ENCODE peak calls at places on chromosomes 3 and 15, in nine cellular contexts. U is K562, X is esophagus squamous epithelium, L is AG10803, K is IMR-90, Q is RWPE1, M is left ventricle myocardium inferior, T is kidney epithelial cell, Y is prostate gland. H is an unnamed sample.

GRCh38 chr3:197422506-197422905 is 124.1 kb upstream of the DLG1 start:
- DNase-seq in U (no peak), X (no peak), L (no peak), K (no peak), Q (no peak), M (no peak), T (no peak), Y (no peak), H (no peak)

GRCh38 chr3:58242340-58242739 is 4.7 kb downstream of the ABHD6 start:
- DNase-seq in U (no peak), X (no peak), L (no peak), K (no peak), Q (no peak), M (no peak), T (no peak), Y (no peak), H (no peak)

GRCh38 chr3:187739561-187740445 is 5.5 kb downstream of the BCL6 start:
- DNase-seq in U (peak; percentile 75), X (peak; percentile 34), L (peak; percentile 90), K (peak; percentile 89), Q (peak; percentile 73), M (peak; percentile 80), T (no peak), Y (peak; percentile 89), H (peak; percentile 81)

GRCh38 chr3:143217283-143217682 is 97.7 kb downstream of the CHST2 start:
- DNase-seq in U (no peak), X (no peak), L (no peak), K (no peak), Q (no peak), M (no peak), T (no peak), Y (no peak), H (no peak)

GRCh38 chr15:59997070-59997701 is 6.9 kb upstream of the FOXB1 start:
- DNase-seq in U (peak; percentile 47), X (no peak), L (no peak), K (no peak), Q (no peak), M (no peak), T (no peak), Y (no peak), H (peak; percentile 17)

GRCh38 chr3:114235431-114235830 is 1.9 kb downstream of the ZNF80 start:
- DNase-seq in U (no peak), X (no peak), L (no peak), K (no peak), Q (no peak), M (no peak), T (no peak), Y (no peak), H (no peak)

GRCh38 chr3:120203016-120203415 is 82.0 kb downstream of the GPR156 start:
- DNase-seq in U (no peak), X (no peak), L (peak; percentile 94), K (peak; percentile 78), Q (peak; percentile 31), M (no peak), T (peak; percentile 25), Y (peak; percentile 40), H (no peak)

GRCh38 chr3:160797306-160797705 is 41.3 kb downstream of the PPM1L start:
- DNase-seq in U (no peak), X (no peak), L (no peak), K (no peak), Q (no peak), M (no peak), T (no peak), Y (no peak), H (no peak)

GRCh38 chr3:108406661-108407206 is 103.7 kb downstream of the MYH15 start:
- DNase-seq in U (peak; percentile 39), X (no peak), L (peak; percentile 76), K (peak; percentile 56), Q (peak; percentile 50), M (no peak), T (peak; percentile 26), Y (peak; percentile 81), H (no peak)

GRCh38 chr15:52206446-52206845 is 15.3 kb upstream of the GNB5 start:
- DNase-seq in U (no peak), X (no peak), L (peak; percentile 25), K (no peak), Q (no peak), M (no peak), T (no peak), Y (no peak), H (no peak)

GRCh38 chr3:45002139-45002660 is 23.9 kb upstream of the CLEC3B start:
- DNase-seq in U (no peak), X (no peak), L (no peak), K (no peak), Q (no peak), M (no peak), T (no peak), Y (no peak), H (no peak)

GRCh38 chr3:139317660-139318430 is 26.0 kb upstream of the MRPS22 start:
- DNase-seq in U (peak; percentile 70), X (no peak), L (no peak), K (no peak), Q (peak; percentile 62), M (no peak), T (no peak), Y (no peak), H (no peak)

GRCh38 chr3:127786358-127787070 is 35.8 kb downstream of the MGLL start:
- DNase-seq in U (no peak), X (no peak), L (peak; percentile 85), K (peak; percentile 62), Q (no peak), M (peak; percentile 89), T (no peak), Y (peak; percentile 50), H (no peak)

GRCh38 chr3:53350652-53351051 is 3.3 kb upstream of the DCP1A start:
- DNase-seq in U (peak; percentile 43), X (no peak), L (no peak), K (peak; percentile 18), Q (no peak), M (no peak), T (no peak), Y (no peak), H (no peak)

GRCh38 chr3:194075802-194076460 is 60.0 kb upstream of the HES1 start:
- DNase-seq in U (no peak), X (no peak), L (no peak), K (no peak), Q (no peak), M (no peak), T (no peak), Y (no peak), H (no peak)

GRCh38 chr15:58179741-58180381 is 41.7 kb downstream of the AQP9 start:
- DNase-seq in U (peak; percentile 33), X (no peak), L (no peak), K (peak; percentile 19), Q (peak; percentile 55), M (no peak), T (no peak), Y (no peak), H (no peak)

DNA sequence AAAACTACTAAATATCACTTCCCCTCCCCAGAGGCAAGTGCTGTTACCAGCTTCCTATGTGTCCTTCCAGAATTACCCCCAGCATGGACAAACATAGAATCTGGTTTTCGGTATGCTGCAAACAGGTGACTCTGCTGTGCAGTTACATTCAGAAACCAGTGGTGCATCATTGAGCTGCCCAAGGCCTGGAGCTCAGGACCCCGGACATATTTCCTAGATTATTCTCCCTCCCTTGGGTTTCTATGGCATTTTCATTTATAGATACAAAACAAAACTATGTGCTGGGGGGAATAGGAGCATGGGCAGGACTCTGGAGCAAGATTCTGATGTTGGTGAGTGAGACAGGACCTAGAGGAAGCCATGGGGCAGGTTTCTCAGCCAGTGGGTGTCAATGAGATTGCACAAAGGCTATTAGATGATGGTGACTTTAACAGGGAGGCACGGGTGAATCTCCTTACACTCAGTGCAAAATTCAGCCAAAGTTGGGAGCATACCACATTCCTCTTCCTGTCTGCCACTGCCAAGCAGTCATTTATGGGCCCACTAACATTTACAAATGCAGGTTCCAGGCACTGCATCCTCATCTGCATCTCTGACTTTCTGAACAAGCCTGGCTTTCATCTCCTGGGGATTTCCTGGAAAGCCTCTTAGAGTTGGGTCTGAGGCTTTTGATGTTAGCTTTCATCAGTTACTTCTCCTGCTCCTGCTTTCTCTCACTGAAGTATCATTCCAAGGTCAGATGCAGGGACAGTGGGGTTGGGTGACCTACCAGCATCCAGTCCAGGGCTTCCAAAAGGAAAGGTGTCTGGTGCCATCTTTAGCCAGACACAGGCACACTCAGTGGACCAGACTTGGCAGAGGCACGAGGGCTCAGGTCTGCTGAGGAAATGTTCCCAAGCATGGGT is 44.5 kb downstream of the CMTM7 start:
- DNase-seq in U (no peak), X (no peak), L (peak; percentile 24), K (no peak), Q (no peak), M (no peak), T (no peak), Y (no peak), H (no peak)
- TF ChIP-seq CTCF in U (no peak), X (no peak), L (no peak), K (no peak), Q (no peak), M (no peak), T (no peak), Y (no peak), H (no peak)

GRCh38 chr3:190517696-190518095 is 3.8 kb downstream of the IL1RAP start:
- DNase-seq in U (no peak), X (no peak), L (peak; percentile 59), K (peak; percentile 73), Q (peak; percentile 54), M (no peak), T (no peak), Y (no peak), H (no peak)

GRCh38 chr3:190514163-190515153 is 573 bp downstream of the IL1RAP start:
- DNase-seq in U (no peak), X (no peak), L (peak; percentile 52), K (peak; percentile 60), Q (peak; percentile 39), M (peak; percentile 37), T (no peak), Y (peak; percentile 48), H (peak; percentile 27)

GRCh38 chr3:190512666-190513065 is 1.2 kb upstream of the IL1RAP start:
- DNase-seq in U (no peak), X (no peak), L (no peak), K (no peak), Q (no peak), M (no peak), T (no peak), Y (no peak), H (no peak)

GRCh38 chr3:190516416-190516815 is 2.5 kb downstream of the IL1RAP start:
- DNase-seq in U (no peak), X (no peak), L (peak; percentile 20), K (no peak), Q (no peak), M (no peak), T (no peak), Y (no peak), H (no peak)

GRCh38 chr3:190513409-190514162 is at the start of gene IL1RAP:
- DNase-seq in U (peak; percentile 41), X (peak; percentile 70), L (peak; percentile 94), K (peak; percentile 88), Q (peak; percentile 91), M (peak; percentile 91), T (peak; percentile 68), Y (peak; percentile 91), H (peak; percentile 83)
- TF ChIP-seq CTCF in U (peak; percentile 11), X (peak; percentile 90), L (no peak), K (peak; percentile 77), Q (peak; percentile 58), M (peak; percentile 88), T (no peak), Y (peak; percentile 83), H (no peak)

GRCh38 chr3:169295126-169295525 is 368.4 kb downstream of the MECOM start:
- DNase-seq in U (peak; percentile 12), X (no peak), L (peak; percentile 17), K (peak; percentile 42), Q (peak; percentile 12), M (no peak), T (no peak), Y (no peak), H (no peak)
- TF ChIP-seq CTCF in U (no peak), X (peak; percentile 31), L (peak; percentile 51), K (peak; percentile 66), Q (peak; percentile 35), M (peak; percentile 50), T (peak; percentile 18), Y (peak; percentile 37), H (no peak)

GRCh38 chr3:192915306-192915705 is 2.4 kb downstream of the MB21D2 start:
- DNase-seq in U (no peak), X (no peak), L (peak; percentile 68), K (peak; percentile 68), Q (no peak), M (no peak), T (no peak), Y (no peak), H (no peak)
- TF ChIP-seq CTCF in U (no peak), X (no peak), L (peak; percentile 51), K (peak; percentile 41), Q (no peak), M (peak; percentile 22), T (peak; percentile 32), Y (no peak), H (no peak)